ENCODE peak calls at places on chromosomes 6 and 20, in seven cellular contexts. U is fibroblast of the aortic adventitia, K is B cell, V is astrocyte of the spinal cord, J is breast epithelium, X is left lung, Y is right atrium auricular region. W is an unnamed sample.

GRCh38 chr6:27593200-27593818 is 120.4 kb upstream of the ZNF184 start:
- DNase-seq in X (no peak), J (no peak), U (no peak), V (no peak), K (no peak), Y (no peak), W (no peak)

GRCh38 chr20:17449039-17449438 is 82.1 kb downstream of the BFSP1 start:
- DNase-seq in X (no peak), Y (no peak), V (no peak), J (no peak), U (no peak), K (no peak), W (no peak)

GRCh38 chr6:118386975-118387374 is 161.1 kb upstream of the PLN start:
- DNase-seq in V (no peak), K (no peak), U (no peak), Y (no peak), J (no peak), X (no peak), W (no peak)

GRCh38 chr20:34636648-34637047 is 40.2 kb downstream of the PIGU start:
- DNase-seq in K (no peak), X (no peak), Y (no peak), V (no peak), U (no peak), J (no peak), W (no peak)

GRCh38 chr6:33975631-33976424 is 170.1 kb downstream of the GRM4 start:
- DNase-seq in Y (no peak), X (no peak), J (no peak), K (no peak), V (no peak), U (no peak), W (no peak)

GRCh38 chr6:44561832-44562496 is 174.5 kb downstream of the CDC5L start:
- DNase-seq in Y (no peak), X (no peak), K (no peak), V (no peak), J (no peak), U (no peak), W (no peak)

GRCh38 chr20:44702776-44703175 is 12.4 kb upstream of the CCN5 start:
- DNase-seq in X (peak), J (peak), K (no peak), V (peak), Y (peak), U (peak), W (no peak)

GRCh38 chr6:7535498-7535897 is 6.0 kb upstream of the DSP start:
- DNase-seq in K (no peak), J (no peak), Y (no peak), U (peak), V (peak), X (no peak), W (no peak)

GRCh38 chr6:136932599-136932998 is 10.5 kb downstream of the SLC35D3 start:
- DNase-seq in X (no peak), Y (no peak), J (no peak), V (no peak), U (no peak), K (no peak), W (no peak)

GRCh38 chr20:21517566-21518277 is 3.9 kb upstream of the NKX2-2 start:
- DNase-seq in X (no peak), V (no peak), U (no peak), K (no peak), Y (no peak), J (no peak), W (no peak)

GRCh38 chr6:151374024-151374423 is 17.3 kb downstream of the ZBTB2 start:
- DNase-seq in U (no peak), X (no peak), K (no peak), J (no peak), Y (no peak), V (no peak), W (no peak)

GRCh38 chr6:44254957-44255808 is 2.1 kb downstream of the SLC35B2 start:
- DNase-seq in J (no peak), V (no peak), U (no peak), K (no peak), Y (no peak), X (no peak), W (no peak)

GRCh38 chr6:33634203-33634727 is 13.1 kb downstream of the ITPR3 start:
- DNase-seq in V (no peak), J (no peak), Y (no peak), U (no peak), K (no peak), X (peak), W (no peak)

GRCh38 chr6:139431602-139431956 is 57.1 kb upstream of the CITED2 start:
- DNase-seq in X (no peak), Y (no peak), J (no peak), V (no peak), K (no peak), U (no peak), W (no peak)

GRCh38 chr6:111604259-111605099 is 1.2 kb downstream of the TRAF3IP2 start:
- DNase-seq in J (peak), Y (peak), V (peak), X (no peak), K (no peak), U (peak), W (peak)

GRCh38 chr6:166008441-166009369 is 158.9 kb downstream of the TBXT start:
- DNase-seq in V (peak), J (no peak), Y (no peak), U (peak), X (no peak), K (no peak), W (no peak)
- TF ChIP-seq CTCF in V (peak), J (no peak), Y (no peak), U (peak), X (no peak), K (no peak), W (no peak)

GRCh38 chr6:148345578-148345977 is 2.9 kb downstream of the SASH1 start:
- DNase-seq in J (no peak), U (no peak), X (no peak), Y (no peak), K (no peak), V (no peak), W (no peak)
- TF ChIP-seq CTCF in J (no peak), U (no peak), X (no peak), Y (no peak), K (no peak), V (no peak), W (no peak)

GRCh38 chr6:131084982-131085381 is 21.9 kb upstream of the EPB41L2 start:
- DNase-seq in U (no peak), Y (no peak), X (no peak), J (no peak), V (no peak), K (no peak), W (no peak)
- TF ChIP-seq CTCF in U (no peak), Y (no peak), X (no peak), J (no peak), V (peak), K (no peak), W (no peak)

GRCh38 chr6:38012573-38012972 is 193.0 kb downstream of the ZFAND3 start:
- DNase-seq in U (peak), V (peak), K (peak), J (no peak), Y (no peak), X (no peak), W (no peak)
- TF ChIP-seq CTCF in U (peak), V (peak), K (peak), J (peak), Y (peak), X (peak), W (peak)

GRCh38 chr6:40599580-40599979 is 12.4 kb upstream of the LRFN2 start:
- DNase-seq in J (no peak), X (no peak), Y (no peak), U (no peak), V (no peak), K (no peak), W (no peak)

GRCh38 chr6:40604082-40604481 is 16.9 kb upstream of the LRFN2 start:
- DNase-seq in J (no peak), U (no peak), X (no peak), K (no peak), V (no peak), Y (no peak), W (no peak)
- TF ChIP-seq CTCF in J (no peak), U (no peak), X (no peak), K (no peak), V (no peak), Y (no peak), W (no peak)

GRCh38 chr20:2873010-2873746 is at the start of gene PTPRA:
- DNase-seq in V (peak), J (peak), X (peak), Y (peak), U (peak), K (peak), W (peak)
- TF ChIP-seq CTCF in V (no peak), J (no peak), X (no peak), Y (no peak), U (peak), K (no peak), W (no peak)

GRCh38 chr6:129497591-129498555 is 212.1 kb downstream of the ARHGAP18 start:
- DNase-seq in Y (no peak), U (no peak), K (no peak), V (no peak), X (no peak), J (no peak), W (no peak)
- TF ChIP-seq CTCF in Y (no peak), U (no peak), K (no peak), V (no peak), X (no peak), J (no peak), W (no peak)

GRCh38 chr20:61953789-61954125 is 111.9 kb downstream of the TAF4 start:
- DNase-seq in Y (no peak), X (no peak), K (no peak), V (no peak), U (no peak), J (no peak), W (no peak)

GRCh38 chr20:61955668-61956395 is 109.8 kb downstream of the TAF4 start:
- DNase-seq in U (no peak), X (no peak), K (no peak), V (no peak), J (no peak), Y (no peak), W (no peak)

GRCh38 chr20:61953037-61953788 is 112.5 kb downstream of the TAF4 start:
- DNase-seq in U (no peak), X (peak), V (no peak), Y (no peak), K (no peak), J (no peak), W (no peak)

GRCh38 chr20:61956396-61957342 is 109.0 kb downstream of the TAF4 start:
- DNase-seq in J (no peak), X (no peak), V (peak), Y (no peak), K (no peak), U (peak), W (no peak)

GRCh38 chr20:61954276-61955021 is 111.2 kb downstream of the TAF4 start:
- DNase-seq in Y (no peak), K (no peak), V (no peak), U (no peak), J (no peak), X (peak), W (no peak)
- TF ChIP-seq CTCF in Y (no peak), K (no peak), V (no peak), U (no peak), J (no peak), X (no peak), W (no peak)

GRCh38 chr6:31689249-31690110 is 8.6 kb upstream of the LY6G5C start:
- DNase-seq in U (no peak), V (no peak), Y (no peak), X (no peak), K (no peak), J (no peak), W (no peak)
- TF ChIP-seq CTCF in U (peak), V (peak), Y (no peak), X (no peak), K (no peak), J (no peak), W (no peak)

DNA sequence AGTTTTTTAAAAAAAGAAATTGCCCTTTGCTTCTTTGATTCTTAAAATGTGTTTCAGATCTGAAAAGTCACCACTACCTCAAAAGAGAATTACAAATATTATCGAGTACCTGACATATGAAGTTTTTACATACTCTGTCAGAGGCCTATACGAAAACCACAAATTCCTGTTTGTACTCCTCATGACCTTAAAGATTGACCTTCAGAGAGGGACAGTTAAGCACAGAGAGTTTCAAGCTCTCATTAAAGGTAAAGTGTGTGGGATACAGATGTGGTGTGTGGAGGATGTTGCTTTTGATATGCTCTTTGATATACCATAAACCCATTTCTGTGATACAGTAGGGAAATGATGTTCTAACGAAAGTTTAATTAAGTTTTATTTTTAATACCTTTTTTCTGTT is 109.8 kb upstream of the GLP1R start:
- DNase-seq in X (no peak), U (no peak), V (no peak), Y (no peak), J (no peak), K (no peak), W (no peak)
- TF ChIP-seq CTCF in X (no peak), U (no peak), V (no peak), Y (no peak), J (no peak), K (no peak), W (no peak)